ENCODE peak calls at places on chromosomes 1 and 21, in nine cellular contexts. Y is CD8-positive, alpha-beta memory T cell; U is PC-3; W is aorta; D is epithelial cell of esophagus; V is left ventricle myocardium inferior; Q is BE2C; G is MM.1S; E is AG04450. T is an unnamed sample.
A peak's percentile ranks its signal among the peaks of the same experiment; 100 is the strongest.

GRCh38 chr1:38482080-38482826 is 377.3 kb downstream of the RRAGC start:
- DNase-seq in Y (no peak), U (no peak), W (no peak), D (no peak), V (no peak), Q (no peak), G (no peak), E (no peak), T (no peak)

GRCh38 chr1:27882543-27882903 is 10.2 kb downstream of the THEMIS2 start:
- DNase-seq in Y (no peak), U (no peak), W (no peak), D (no peak), V (no peak), Q (no peak), G (no peak), E (no peak), T (no peak)

GRCh38 chr1:118151312-118151937 is 33.6 kb downstream of the SPAG17 start:
- DNase-seq in Y (no peak), U (peak; percentile 79), W (peak; percentile 44), D (peak; percentile 67), V (no peak), Q (peak; percentile 52), G (peak; percentile 29), E (peak; percentile 38), T (peak; percentile 49)

GRCh38 chr1:171438441-171438840 is 46.9 kb upstream of the PRRC2C start:
- DNase-seq in Y (no peak), U (peak; percentile 100), W (peak; percentile 90), D (peak; percentile 98), V (peak; percentile 46), Q (no peak), G (no peak), E (peak; percentile 92), T (no peak)

GRCh38 chr21:31235671-31236450 is 108.2 kb downstream of the TIAM1 start:
- DNase-seq in Y (no peak), U (peak; percentile 84), W (no peak), D (peak; percentile 45), V (no peak), Q (no peak), G (no peak), E (no peak), T (no peak)

GRCh38 chr1:108009603-108010195 is 44.7 kb upstream of the VAV3 start:
- DNase-seq in Y (no peak), U (peak; percentile 80), W (no peak), D (peak; percentile 80), V (no peak), Q (no peak), G (no peak), E (no peak), T (no peak)

GRCh38 chr1:8910914-8911313 is 32.4 kb upstream of the ENO1 start:
- DNase-seq in Y (no peak), U (no peak), W (no peak), D (peak; percentile 32), V (no peak), Q (no peak), G (no peak), E (no peak), T (no peak)

GRCh38 chr1:224251741-224252146 is 68.7 kb downstream of the DEGS1 start:
- DNase-seq in Y (no peak), U (no peak), W (no peak), D (no peak), V (no peak), Q (no peak), G (no peak), E (no peak), T (no peak)

GRCh38 chr1:9846611-9847171 is 22.9 kb upstream of the CLSTN1 start:
- DNase-seq in Y (no peak), U (no peak), W (peak; percentile 33), D (no peak), V (no peak), Q (no peak), G (no peak), E (no peak), T (no peak)

GRCh38 chr1:155171836-155172731 is 1.0 kb downstream of the KRTCAP2 start:
- DNase-seq in Y (no peak), U (no peak), W (no peak), D (no peak), V (no peak), Q (no peak), G (no peak), E (no peak), T (no peak)

GRCh38 chr21:46054031-46054430 is 43.9 kb upstream of the COL6A2 start:
- DNase-seq in Y (no peak), U (no peak), W (no peak), D (no peak), V (no peak), Q (no peak), G (no peak), E (no peak), T (no peak)

DNA sequence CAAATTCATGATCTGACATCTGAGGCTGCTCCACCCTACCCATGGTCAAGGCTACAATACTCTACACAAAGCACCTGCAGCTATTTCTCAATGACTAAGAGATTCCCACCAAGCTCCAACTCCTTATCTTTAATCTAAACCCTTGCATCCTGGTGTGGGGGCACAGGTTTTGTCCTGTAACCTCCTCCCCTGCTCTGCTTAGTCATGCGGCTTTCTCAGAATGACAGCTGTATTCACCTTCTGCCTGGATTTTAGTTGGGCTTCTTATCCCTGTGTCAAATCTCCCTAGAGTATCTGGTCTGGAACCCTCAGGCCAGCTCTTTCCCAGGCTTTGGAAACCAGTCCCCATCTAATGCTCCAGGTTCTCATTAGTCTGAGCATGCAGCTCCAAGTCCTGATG is 159.0 kb downstream of the BARHL2 start:
- DNase-seq in Y (no peak), U (no peak), W (no peak), D (no peak), V (no peak), Q (peak; percentile 6), G (no peak), E (no peak), T (peak; percentile 15)
- H3K4me3 ChIP-seq in Y (no peak overlapping the region), U (no peak overlapping the region), W (no peak overlapping the region), D (no peak overlapping the region), V (no peak overlapping the region), Q (no peak overlapping the region), G (no peak overlapping the region), E (no peak overlapping the region), T (no peak overlapping the region)

GRCh38 chr1:94783342-94784264 is 36.6 kb upstream of the SLC44A3 start:
- DNase-seq in Y (no peak), U (peak; percentile 80), W (peak; percentile 94), D (peak; percentile 77), V (peak; percentile 70), Q (no peak), G (no peak), E (no peak), T (no peak)
- H3K4me3 ChIP-seq in Y (no peak overlapping the region), U (no peak overlapping the region), W (no peak overlapping the region), D (no peak overlapping the region), V (no peak overlapping the region), Q (no peak overlapping the region), G (no peak overlapping the region), E (no peak overlapping the region), T (no peak overlapping the region)

DNA sequence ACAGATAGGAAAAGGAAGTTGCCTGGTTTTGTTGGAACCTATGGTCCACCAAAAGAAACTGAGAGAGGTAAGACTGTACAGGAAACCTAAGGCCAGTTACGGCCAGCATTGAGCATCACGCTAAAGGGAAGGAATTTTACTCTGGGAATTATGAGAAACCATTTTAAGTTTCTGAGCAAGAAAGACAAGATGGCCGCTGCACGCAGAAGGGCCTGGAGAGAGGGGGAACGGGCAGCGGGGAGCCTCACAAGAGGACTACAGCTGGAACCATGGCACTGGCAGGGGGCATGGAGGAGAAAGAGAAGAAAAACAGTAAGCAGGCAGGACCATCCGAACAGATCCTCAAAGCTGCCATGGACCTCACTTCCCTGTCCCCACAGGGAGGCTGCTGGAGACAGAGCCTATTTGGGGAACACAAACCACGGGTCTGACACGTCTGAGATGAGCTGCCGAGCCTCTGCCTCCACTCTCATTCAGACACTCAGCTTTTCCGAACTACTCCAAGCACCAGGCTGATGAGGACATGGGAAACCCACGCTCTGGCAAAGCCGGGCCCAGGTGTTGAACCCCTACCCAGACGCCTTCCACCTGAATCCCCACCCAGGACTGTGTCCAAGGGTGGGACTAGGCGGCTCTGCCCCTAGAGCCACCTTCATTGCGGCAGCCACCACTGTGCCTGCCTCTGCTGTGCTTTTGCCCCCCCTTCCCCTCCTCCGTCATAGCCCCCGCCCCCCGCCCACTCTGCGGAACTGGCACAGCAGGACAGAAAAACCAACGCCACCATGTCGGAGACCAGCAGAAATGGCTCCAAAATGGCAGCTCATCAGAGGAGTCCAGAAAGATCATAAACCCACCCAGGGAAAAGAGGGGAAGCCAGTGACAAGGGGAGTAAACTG is 69.0 kb downstream of the CD46 start:
- DNase-seq in Y (no peak), U (no peak), W (no peak), D (no peak), V (no peak), Q (no peak), G (no peak), E (no peak), T (no peak)
- H3K4me3 ChIP-seq in Y (no peak overlapping the region), U (no peak overlapping the region), W (peak overlapping the region; percentile 98), D (no peak overlapping the region), V (peak overlapping the region; percentile 78), Q (no peak overlapping the region), G (peak overlapping the region; percentile 77), E (no peak overlapping the region), T (no peak overlapping the region)

GRCh38 chr1:4797429-4797828 is 143.0 kb downstream of the AJAP1 start:
- DNase-seq in Y (no peak), U (no peak), W (no peak), D (no peak), V (no peak), Q (no peak), G (no peak), E (no peak), T (no peak)

GRCh38 chr1:4796161-4796998 is 142.0 kb downstream of the AJAP1 start:
- DNase-seq in Y (no peak), U (no peak), W (no peak), D (no peak), V (no peak), Q (no peak), G (peak; percentile 71), E (no peak), T (no peak)

GRCh38 chr1:4796999-4797375 is 142.6 kb downstream of the AJAP1 start:
- DNase-seq in Y (no peak), U (no peak), W (no peak), D (no peak), V (no peak), Q (no peak), G (no peak), E (no peak), T (no peak)

GRCh38 chr1:4792565-4792964 is 138.2 kb downstream of the AJAP1 start:
- DNase-seq in Y (no peak), U (no peak), W (no peak), D (no peak), V (no peak), Q (no peak), G (no peak), E (no peak), T (no peak)

DNA sequence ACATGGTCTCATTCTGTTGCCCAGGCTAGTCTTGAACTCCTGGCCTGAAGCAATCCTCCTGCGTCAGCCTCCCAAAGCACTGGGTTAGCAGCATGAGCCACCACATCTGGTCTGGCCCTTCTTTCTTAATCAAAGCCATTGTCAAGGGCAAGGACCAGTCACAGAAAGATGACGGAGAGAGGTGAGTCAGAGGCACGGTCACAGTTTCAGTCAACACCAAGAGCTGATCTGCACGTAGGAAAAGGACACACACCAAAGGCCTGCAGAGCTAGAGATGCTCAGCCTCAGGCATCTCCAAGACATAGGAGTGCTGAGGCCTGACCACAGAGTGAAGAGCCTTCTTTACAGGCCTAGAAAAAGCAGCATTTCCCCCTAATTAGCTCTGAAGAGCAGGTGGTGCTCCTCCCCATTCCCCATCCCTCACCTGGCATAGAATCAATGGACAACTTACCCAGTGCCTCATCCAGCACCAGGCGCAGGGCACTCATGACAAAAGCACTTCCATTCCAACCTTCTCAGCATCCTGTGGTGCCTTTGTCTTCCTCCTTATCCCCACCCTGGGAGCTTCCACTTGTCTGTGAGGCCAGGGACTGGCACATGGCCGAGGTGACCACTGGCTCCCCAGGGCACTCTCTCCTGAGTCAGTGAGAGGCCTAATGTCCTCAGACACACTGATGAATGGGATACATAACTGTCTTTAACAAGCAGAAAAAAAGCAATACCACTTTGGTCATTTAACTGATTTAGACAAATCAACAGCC is 139.8 kb downstream of the AJAP1 start:
- DNase-seq in Y (no peak), U (no peak), W (no peak), D (no peak), V (no peak), Q (peak; percentile 25), G (no peak), E (no peak), T (no peak)
- H3K4me3 ChIP-seq in Y (no peak overlapping the region), U (no peak overlapping the region), W (no peak overlapping the region), D (no peak overlapping the region), V (no peak overlapping the region), Q (no peak overlapping the region), G (no peak overlapping the region), E (no peak overlapping the region), T (no peak overlapping the region)

T was measured in Jurkat, Clone E6-1.